ENCODE peak calls at places on chromosomes 5 and 9, in five cellular contexts. A, S, X, T and D are unnamed samples.

GRCh38 chr5:115336964-115337363 is 40.5 kb upstream of the CCDC112 start:
- DNase-seq in A (no peak), S (no peak), X (no peak), T (no peak), D (no peak)

GRCh38 chr5:154198611-154199230 is 8.2 kb downstream of the GALNT10 start:
- DNase-seq in A (no peak), S (no peak), X (no peak), T (peak), D (no peak)

GRCh38 chr5:150489358-150490295 is 18.3 kb upstream of the NDST1 start:
- DNase-seq in A (no peak), S (no peak), X (no peak), T (no peak), D (peak)

GRCh38 chr9:121826711-121827110 is 175.3 kb downstream of the DAB2IP start:
- DNase-seq in A (no peak), S (no peak), X (no peak), T (no peak), D (no peak)

GRCh38 chr9:135616621-135617537 is 22.5 kb downstream of the GLT6D1 start:
- DNase-seq in A (no peak), S (no peak), X (no peak), T (no peak), D (no peak)

GRCh38 chr5:168001311-168001710 is 290.1 kb upstream of the WWC1 start:
- DNase-seq in A (no peak), S (no peak), X (no peak), T (no peak), D (no peak)

GRCh38 chr5:60779431-60779830 is 64.6 kb downstream of the ELOVL7 start:
- DNase-seq in A (peak), S (no peak), X (no peak), T (no peak), D (no peak)

GRCh38 chr9:129252937-129253819 is 75.1 kb upstream of the IER5L start:
- DNase-seq in A (no peak), S (no peak), X (no peak), T (no peak), D (no peak)

GRCh38 chr5:116370886-116371285 is 203.7 kb downstream of the SEMA6A start:
- DNase-seq in A (no peak), S (no peak), X (no peak), T (no peak), D (no peak)

GRCh38 chr9:32698706-32699277 is 63.3 kb upstream of the TAF1L start:
- DNase-seq in A (no peak), S (no peak), X (no peak), T (no peak), D (no peak)

GRCh38 chr5:137954131-137954879 is 65.0 kb downstream of the PKD2L2 start:
- DNase-seq in A (no peak), S (no peak), X (no peak), T (peak), D (no peak)

GRCh38 chr5:88732181-88732633 is 150.8 kb downstream of the MEF2C start:
- DNase-seq in A (no peak), S (no peak), X (no peak), T (peak), D (peak)

GRCh38 chr5:151022511-151023018 is 2.2 kb downstream of the GPX3 start:
- DNase-seq in A (no peak), S (no peak), X (no peak), T (no peak), D (no peak)

GRCh38 chr9:88991066-88992030 is at the start of gene S1PR3:
- DNase-seq in A (peak), S (peak), X (no peak), T (peak), D (no peak)

GRCh38 chr5:167528651-167529050 is 762.8 kb upstream of the WWC1 start:
- DNase-seq in A (no peak), S (no peak), X (no peak), T (no peak), D (no peak)

GRCh38 chr5:123119334-123119986 is 30.4 kb downstream of the PRDM6 start:
- DNase-seq in A (peak), S (no peak), X (no peak), T (peak), D (no peak)

GRCh38 chr5:105688227-105688807 is 1982.4 kb downstream of the EFNA5 start:
- DNase-seq in A (no peak), S (peak), X (no peak), T (no peak), D (no peak)

GRCh38 chr9:84140535-84141101 is 160.0 kb downstream of the RMI1 start:
- DNase-seq in A (no peak), S (peak), X (peak), T (no peak), D (no peak)

GRCh38 chr5:165296401-165297130 is 1791.1 kb downstream of the MAT2B start:
- DNase-seq in A (no peak), S (no peak), X (no peak), T (no peak), D (no peak)

GRCh38 chr5:120552638-120553037 is 88.5 kb downstream of the PRR16 start:
- DNase-seq in A (no peak), S (no peak), X (no peak), T (no peak), D (no peak)

GRCh38 chr5:96657068-96657467 is 5.1 kb upstream of the CAST start:
- DNase-seq in A (no peak), S (no peak), X (no peak), T (peak), D (no peak)

GRCh38 chr9:129981180-129981907 is 61.6 kb downstream of the FNBP1 start:
- DNase-seq in A (no peak), S (no peak), X (no peak), T (no peak), D (no peak)

GRCh38 chr9:131238402-131239021 is 37.8 kb downstream of the FAM78A start:
- DNase-seq in A (no peak), S (no peak), X (no peak), T (no peak), D (peak)

GRCh38 chr5:178668579-178668978 is 41.7 kb upstream of the CLK4 start:
- DNase-seq in A (no peak), S (no peak), X (no peak), T (no peak), D (no peak)

GRCh38 chr9:34796924-34797323 is 87.0 kb upstream of the CCL21 start:
- DNase-seq in A (no peak), S (no peak), X (no peak), T (no peak), D (no peak)

GRCh38 chr5:65630981-65631380 is 6.2 kb downstream of the SHLD3 start:
- DNase-seq in A (no peak), S (no peak), X (no peak), T (no peak), D (no peak)

GRCh38 chr9:103798620-103799019 is 295.5 kb upstream of the SMC2 start:
- DNase-seq in A (no peak), S (peak), X (no peak), T (no peak), D (no peak)

GRCh38 chr5:180050106-180050929 is 21.2 kb downstream of the RNF130 start:
- DNase-seq in A (peak), S (no peak), X (no peak), T (no peak), D (no peak)

GRCh38 chr9:69546265-69546664 is 125.9 kb downstream of the APBA1 start:
- DNase-seq in A (peak), S (peak), X (peak), T (peak), D (no peak)